ENCODE peak calls at places on chromosomes 5 and 9, in five cellular contexts. V is GM13977, T is left ventricle myocardium inferior, X is AG09319, U is endothelial cell. K is an unnamed sample.

GRCh38 chr9:110714314-110714713 is 45.7 kb downstream of the MUSK start:
- DNase-seq in V (no peak), T (no peak), X (no peak), U (no peak), K (no peak)

GRCh38 chr5:38563624-38564023 is 7.2 kb upstream of the LIFR start:
- DNase-seq in V (no peak), T (no peak), X (no peak), U (no peak), K (no peak)

GRCh38 chr5:124908603-124909451 is 162.4 kb upstream of the ZNF608 start:
- DNase-seq in V (peak), T (no peak), X (no peak), U (no peak), K (no peak)

GRCh38 chr9:89597711-89598707 is 6.8 kb upstream of the GADD45G start:
- DNase-seq in V (peak), T (no peak), X (no peak), U (peak), K (peak)

GRCh38 chr5:138349842-138350635 is 2.4 kb upstream of the KDM3B start:
- DNase-seq in V (peak), T (no peak), X (no peak), U (no peak), K (no peak)

GRCh38 chr5:28903643-28904042 is 1865.3 kb upstream of the CDH9 start:
- DNase-seq in V (no peak), T (no peak), X (no peak), U (no peak), K (no peak)

GRCh38 chr5:103505581-103506305 is 56.8 kb downstream of the NUDT12 start:
- DNase-seq in V (no peak), T (no peak), X (peak), U (no peak), K (peak)

GRCh38 chr5:58773744-58774441 is 191.0 kb downstream of the RAB3C start:
- DNase-seq in V (no peak), T (peak), X (no peak), U (no peak), K (no peak)

GRCh38 chr9:130212543-130213297 is 40.5 kb downstream of the NCS1 start:
- DNase-seq in V (no peak), T (no peak), X (no peak), U (no peak), K (no peak)

GRCh38 chr9:6873862-6874261 is 116.1 kb downstream of the KDM4C start:
- DNase-seq in V (no peak), T (no peak), X (no peak), U (no peak), K (peak)

GRCh38 chr5:3827624-3828023 is 232.0 kb downstream of the IRX1 start:
- DNase-seq in V (no peak), T (no peak), X (no peak), U (no peak), K (no peak)

GRCh38 chr5:3825888-3826465 is 230.3 kb downstream of the IRX1 start:
- DNase-seq in V (no peak), T (no peak), X (no peak), U (no peak), K (no peak)

GRCh38 chr5:3833566-3833965 is 237.9 kb downstream of the IRX1 start:
- DNase-seq in V (no peak), T (no peak), X (no peak), U (no peak), K (no peak)

GRCh38 chr5:3828761-3829160 is 233.1 kb downstream of the IRX1 start:
- DNase-seq in V (no peak), T (no peak), X (no peak), U (no peak), K (no peak)
- TF ChIP-seq CTCF in V (no peak), T (no peak), X (no peak), U (no peak), K (no peak)

GRCh38 chr5:171152382-171152781 is 156.7 kb upstream of the TLX3 start:
- DNase-seq in V (no peak), T (no peak), X (no peak), U (no peak), K (peak)
- TF ChIP-seq CTCF in V (peak), T (no peak), X (peak), U (no peak), K (peak)

GRCh38 chr5:11902304-11902703 is 1.9 kb downstream of the CTNND2 start:
- DNase-seq in V (no peak), T (no peak), X (no peak), U (no peak), K (no peak)
- TF ChIP-seq CTCF in V (no peak), T (no peak), X (no peak), U (no peak), K (no peak)

GRCh38 chr5:119250946-119251901 is 104.6 kb upstream of the TNFAIP8 start:
- DNase-seq in V (no peak), T (no peak), X (no peak), U (no peak), K (no peak)

GRCh38 chr5:119257613-119258012 is 98.2 kb upstream of the TNFAIP8 start:
- DNase-seq in V (no peak), T (no peak), X (no peak), U (no peak), K (no peak)

GRCh38 chr5:119255571-119256356 is 100.1 kb upstream of the TNFAIP8 start:
- DNase-seq in V (no peak), T (no peak), X (no peak), U (no peak), K (no peak)
- TF ChIP-seq CTCF in V (peak), T (no peak), X (no peak), U (no peak), K (peak)

GRCh38 chr5:10607666-10608442 is 44.0 kb downstream of the ANKRD33B start:
- DNase-seq in V (no peak), T (peak), X (peak), U (no peak), K (no peak)
- TF ChIP-seq CTCF in V (peak), T (peak), X (peak), U (no peak), K (no peak)

GRCh38 chr9:38066907-38067610 is 2.0 kb downstream of the SHB start:
- DNase-seq in V (no peak), T (peak), X (no peak), U (peak), K (no peak)

GRCh38 chr9:38067611-38067891 is 1.5 kb downstream of the SHB start:
- DNase-seq in V (no peak), T (peak), X (no peak), U (peak), K (no peak)

GRCh38 chr9:38068866-38069628 is at the start of gene SHB:
- DNase-seq in V (peak), T (peak), X (no peak), U (peak), K (peak)

GRCh38 chr9:38067892-38068615 is 973 bp downstream of the SHB start:
- DNase-seq in V (no peak), T (no peak), X (no peak), U (peak), K (no peak)

GRCh38 chr9:38068616-38068865 is 486 bp downstream of the SHB start:
- DNase-seq in V (peak), T (no peak), X (no peak), U (no peak), K (no peak)
- TF ChIP-seq CTCF in V (peak), T (no peak), X (peak), U (no peak), K (no peak)

GRCh38 chr5:150801117-150801927 is 22.8 kb downstream of the SMIM3 start:
- DNase-seq in V (peak), T (no peak), X (no peak), U (peak), K (peak)
- TF ChIP-seq CTCF in V (peak), T (peak), X (peak), U (peak), K (peak)

K was measured in HFFc6.